ENCODE peak calls at places on chromosomes 11 and 22, in seven cellular contexts. R is NCI-H748 treated with DMSO at 0.1 percent for 48 hours; W is A172; H is GM12892; A is fibroblast of pulmonary artery; S is fibroblast of lung; L is activated T-helper 9 cell treated with anti-CD3 and anti-CD28 coated beads, Interleukin-2, amount 50 U/mL, for 16 hours. U is an unnamed sample.

GRCh38 chr11:70423523-70424505 is 25.5 kb downstream of the CTTN start:
- DNase-seq in R (no peak), W (peak), H (peak), A (peak), S (peak), L (no peak), U (no peak)

GRCh38 chr22:47716890-47717615 is 954.6 kb downstream of the TBC1D22A start:
- DNase-seq in R (no peak), W (no peak), H (no peak), A (no peak), S (no peak), L (no peak), U (no peak)

GRCh38 chr11:113014262-113014661 is 53.0 kb downstream of the NCAM1 start:
- DNase-seq in R (no peak), W (no peak), H (no peak), A (peak), S (peak), L (no peak), U (no peak)

GRCh38 chr11:11782532-11783110 is 59.2 kb upstream of the USP47 start:
- DNase-seq in R (peak), W (no peak), H (no peak), A (no peak), S (no peak), L (no peak), U (no peak)

GRCh38 chr11:126059238-126059761 is 3.4 kb downstream of the CDON start:
- DNase-seq in R (no peak), W (no peak), H (no peak), A (no peak), S (no peak), L (no peak), U (no peak)

GRCh38 chr11:71120346-71120963 is 131.9 kb downstream of the SHANK2 start:
- DNase-seq in R (peak), W (peak), H (no peak), A (no peak), S (peak), L (no peak), U (no peak)

GRCh38 chr22:32329202-32329645 is 28.4 kb upstream of the RFPL3 start:
- DNase-seq in R (no peak), W (no peak), H (no peak), A (no peak), S (no peak), L (no peak), U (peak)

GRCh38 chr11:36030707-36031365 is 87.0 kb downstream of the LDLRAD3 start:
- DNase-seq in R (no peak), W (no peak), H (no peak), A (peak), S (peak), L (no peak), U (no peak)

GRCh38 chr11:70506658-70506970 is 108.3 kb downstream of the CTTN start:
- DNase-seq in R (no peak), W (no peak), H (no peak), A (no peak), S (no peak), L (no peak), U (no peak)

GRCh38 chr22:38461057-38461413 is 6.0 kb upstream of the KCNJ4 start:
- DNase-seq in R (no peak), W (no peak), H (no peak), A (no peak), S (no peak), L (no peak), U (no peak)

GRCh38 chr11:71452354-71453020 is 516 bp upstream of the NADSYN1 start:
- DNase-seq in R (peak), W (no peak), H (no peak), A (peak), S (peak), L (peak), U (no peak)

GRCh38 chr11:68009391-68010000 is 631 bp upstream of the ALDH3B1 start:
- DNase-seq in R (no peak), W (peak), H (no peak), A (peak), S (peak), L (no peak), U (peak)

GRCh38 chr11:45662096-45662664 is 3.2 kb downstream of the CHST1 start:
- DNase-seq in R (no peak), W (no peak), H (no peak), A (no peak), S (no peak), L (no peak), U (peak)

GRCh38 chr22:38348751-38349496 is 31.7 kb upstream of the CSNK1E start:
- DNase-seq in R (no peak), W (no peak), H (no peak), A (no peak), S (no peak), L (no peak), U (peak)

GRCh38 chr11:78363018-78363619 is 54.5 kb downstream of the GAB2 start:
- DNase-seq in R (no peak), W (no peak), H (no peak), A (no peak), S (no peak), L (no peak), U (no peak)

GRCh38 chr11:117226388-117227385 is 5.2 kb downstream of the PCSK7 start:
- DNase-seq in R (peak), W (peak), H (peak), A (peak), S (peak), L (no peak), U (no peak)

GRCh38 chr11:87466228-87466627 is 428.5 kb downstream of the TMEM135 start:
- DNase-seq in R (no peak), W (no peak), H (no peak), A (no peak), S (peak), L (no peak), U (no peak)

GRCh38 chr11:114159320-114159719 is 99.8 kb downstream of the ZBTB16 start:
- DNase-seq in R (no peak), W (no peak), H (no peak), A (no peak), S (no peak), L (no peak), U (no peak)

GRCh38 chr11:112881461-112881860 is 79.8 kb upstream of the NCAM1 start:
- DNase-seq in R (peak), W (peak), H (no peak), A (peak), S (peak), L (no peak), U (peak)

GRCh38 chr11:103907548-103908455 is 128.6 kb upstream of the DDI1 start:
- DNase-seq in R (no peak), W (peak), H (no peak), A (peak), S (peak), L (no peak), U (no peak)